ENCODE peak calls at places on chromosomes 11 and 22, in eight cellular contexts. One of them, this sample, is unnamed.
A peak's percentile ranks its signal among the peaks of the same experiment; 100 is the strongest.

GRCh38 chr22:48427731-48428211 is 1399.9 kb downstream of the BRD1 start:
- DNase-seq in HCT116: no peak
- DNase-seq in left ventricle myocardium inferior: no peak
- DNase-seq in cardiac muscle cell: no peak
- DNase-seq in uterus: no peak
- DNase-seq in neural progenitor cell: no peak
- DNase-seq in heart right ventricle: no peak
- DNase-seq in K562: no peak
- DNase-seq in this sample: no peak

GRCh38 chr11:61106296-61106695 is 4.0 kb downstream of the CD5 start:
- DNase-seq in HCT116: no peak
- DNase-seq in left ventricle myocardium inferior: no peak
- DNase-seq in cardiac muscle cell: no peak
- DNase-seq in uterus: no peak
- DNase-seq in neural progenitor cell: no peak
- DNase-seq in heart right ventricle: no peak
- DNase-seq in K562: no peak
- DNase-seq in this sample: no peak

GRCh38 chr11:2581151-2581930 is 118.5 kb downstream of the KCNQ1OT1 start:
- DNase-seq in HCT116: no peak
- DNase-seq in left ventricle myocardium inferior: peak; percentile 10
- DNase-seq in cardiac muscle cell: no peak
- DNase-seq in uterus: no peak
- DNase-seq in neural progenitor cell: no peak
- DNase-seq in heart right ventricle: peak; percentile 7
- DNase-seq in K562: no peak
- DNase-seq in this sample: no peak

GRCh38 chr11:12694182-12694531 is 19.9 kb downstream of the TEAD1 start:
- DNase-seq in HCT116: no peak
- DNase-seq in left ventricle myocardium inferior: no peak
- DNase-seq in cardiac muscle cell: no peak
- DNase-seq in uterus: no peak
- DNase-seq in neural progenitor cell: no peak
- DNase-seq in heart right ventricle: no peak
- DNase-seq in K562: no peak
- DNase-seq in this sample: no peak

GRCh38 chr22:30485362-30485988 is 13.7 kb upstream of the SEC14L3 start:
- DNase-seq in HCT116: peak; percentile 28
- DNase-seq in left ventricle myocardium inferior: peak; percentile 56
- DNase-seq in cardiac muscle cell: peak; percentile 64
- DNase-seq in uterus: peak; percentile 32
- DNase-seq in neural progenitor cell: peak; percentile 76
- DNase-seq in heart right ventricle: peak; percentile 53
- DNase-seq in K562: peak; percentile 90
- DNase-seq in this sample: peak; percentile 3

GRCh38 chr11:112174789-112175595 is at the start of gene BCO2:
- DNase-seq in HCT116: peak; percentile 52
- DNase-seq in left ventricle myocardium inferior: peak; percentile 84
- DNase-seq in cardiac muscle cell: peak; percentile 89
- DNase-seq in uterus: peak; percentile 86
- DNase-seq in neural progenitor cell: peak; percentile 87
- DNase-seq in heart right ventricle: peak; percentile 74
- DNase-seq in K562: peak; percentile 75
- DNase-seq in this sample: peak; percentile 42

GRCh38 chr11:118002010-118002540 is 15.9 kb downstream of the IL10RA start:
- DNase-seq in HCT116: no peak
- DNase-seq in left ventricle myocardium inferior: no peak
- DNase-seq in cardiac muscle cell: no peak
- DNase-seq in uterus: no peak
- DNase-seq in neural progenitor cell: no peak
- DNase-seq in heart right ventricle: no peak
- DNase-seq in K562: peak; percentile 84
- DNase-seq in this sample: no peak

GRCh38 chr11:11413776-11414175 is 60.7 kb upstream of the CSNK2A3 start:
- DNase-seq in HCT116: no peak
- DNase-seq in left ventricle myocardium inferior: no peak
- DNase-seq in cardiac muscle cell: no peak
- DNase-seq in uterus: no peak
- DNase-seq in neural progenitor cell: no peak
- DNase-seq in heart right ventricle: no peak
- DNase-seq in K562: no peak
- DNase-seq in this sample: no peak

GRCh38 chr11:10594407-10594806 is 25.9 kb upstream of the LYVE1 start:
- DNase-seq in HCT116: no peak
- DNase-seq in left ventricle myocardium inferior: no peak
- DNase-seq in cardiac muscle cell: no peak
- DNase-seq in uterus: no peak
- DNase-seq in neural progenitor cell: no peak
- DNase-seq in heart right ventricle: no peak
- DNase-seq in K562: no peak
- DNase-seq in this sample: no peak

GRCh38 chr22:33883961-33884808 is 36.1 kb downstream of the LARGE1 start:
- DNase-seq in HCT116: no peak
- DNase-seq in left ventricle myocardium inferior: peak; percentile 25
- DNase-seq in cardiac muscle cell: no peak
- DNase-seq in uterus: no peak
- DNase-seq in neural progenitor cell: peak; percentile 24
- DNase-seq in heart right ventricle: no peak
- DNase-seq in K562: no peak
- DNase-seq in this sample: no peak

GRCh38 chr22:32823024-32823730 is 21.7 kb downstream of the TIMP3 start:
- DNase-seq in HCT116: peak; percentile 43
- DNase-seq in left ventricle myocardium inferior: no peak
- DNase-seq in cardiac muscle cell: peak; percentile 68
- DNase-seq in uterus: peak; percentile 43
- DNase-seq in neural progenitor cell: peak; percentile 85
- DNase-seq in heart right ventricle: no peak
- DNase-seq in K562: peak; percentile 43
- DNase-seq in this sample: peak; percentile 19

GRCh38 chr11:34302046-34302921 is 55.5 kb downstream of the ABTB2 start:
- DNase-seq in HCT116: peak; percentile 57
- DNase-seq in left ventricle myocardium inferior: no peak
- DNase-seq in cardiac muscle cell: peak; percentile 89
- DNase-seq in uterus: no peak
- DNase-seq in neural progenitor cell: no peak
- DNase-seq in heart right ventricle: no peak
- DNase-seq in K562: no peak
- DNase-seq in this sample: peak; percentile 98

GRCh38 chr22:24400726-24401596 is 26.4 kb upstream of the ADORA2A start:
- DNase-seq in HCT116: no peak
- DNase-seq in left ventricle myocardium inferior: no peak
- DNase-seq in cardiac muscle cell: no peak
- DNase-seq in uterus: no peak
- DNase-seq in neural progenitor cell: no peak
- DNase-seq in heart right ventricle: no peak
- DNase-seq in K562: no peak
- DNase-seq in this sample: no peak

GRCh38 chr22:44816141-44816540 is 63.8 kb downstream of the ARHGAP8 start:
- DNase-seq in HCT116: no peak
- DNase-seq in left ventricle myocardium inferior: peak; percentile 3
- DNase-seq in cardiac muscle cell: no peak
- DNase-seq in uterus: no peak
- DNase-seq in neural progenitor cell: no peak
- DNase-seq in heart right ventricle: no peak
- DNase-seq in K562: no peak
- DNase-seq in this sample: no peak

GRCh38 chr11:85946221-85946620 is 91.0 kb downstream of the CCDC83 start:
- DNase-seq in HCT116: no peak
- DNase-seq in left ventricle myocardium inferior: no peak
- DNase-seq in cardiac muscle cell: peak; percentile 52
- DNase-seq in uterus: no peak
- DNase-seq in neural progenitor cell: no peak
- DNase-seq in heart right ventricle: no peak
- DNase-seq in K562: no peak
- DNase-seq in this sample: no peak

GRCh38 chr11:34151166-34151565 is 45.7 kb downstream of the NAT10 start:
- DNase-seq in HCT116: no peak
- DNase-seq in left ventricle myocardium inferior: no peak
- DNase-seq in cardiac muscle cell: no peak
- DNase-seq in uterus: no peak
- DNase-seq in neural progenitor cell: no peak
- DNase-seq in heart right ventricle: no peak
- DNase-seq in K562: no peak
- DNase-seq in this sample: no peak

GRCh38 chr11:30465192-30465591 is 121.0 kb downstream of the MPPED2 start:
- DNase-seq in HCT116: no peak
- DNase-seq in left ventricle myocardium inferior: no peak
- DNase-seq in cardiac muscle cell: no peak
- DNase-seq in uterus: no peak
- DNase-seq in neural progenitor cell: no peak
- DNase-seq in heart right ventricle: no peak
- DNase-seq in K562: no peak
- DNase-seq in this sample: no peak

DNA sequence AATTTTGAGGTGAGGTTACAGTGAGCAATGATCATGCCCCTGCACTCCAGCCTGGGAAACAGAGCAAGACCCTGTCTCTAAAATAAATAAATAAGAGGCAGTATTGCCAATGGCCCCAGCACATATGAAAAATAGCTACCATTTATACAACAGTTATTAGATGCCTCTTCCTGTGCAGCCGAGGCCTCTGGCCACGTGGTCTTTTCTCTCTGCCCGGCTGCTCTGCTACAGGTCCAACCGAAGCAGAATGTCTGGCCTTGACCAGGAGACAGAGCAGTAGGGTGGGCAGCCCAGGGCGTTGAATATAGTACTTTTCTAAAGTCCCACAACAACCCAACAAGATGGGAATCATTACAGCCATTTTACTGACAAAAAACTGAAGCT is 12.4 kb upstream of the OAF start:
- DNase-seq in HCT116: no peak
- DNase-seq in left ventricle myocardium inferior: no peak
- DNase-seq in cardiac muscle cell: no peak
- DNase-seq in uterus: no peak
- DNase-seq in neural progenitor cell: no peak
- DNase-seq in heart right ventricle: no peak
- DNase-seq in K562: no peak
- DNase-seq in this sample: no peak
- H3K4me3 ChIP-seq in HCT116: no peak overlapping the region
- H3K4me3 ChIP-seq in left ventricle myocardium inferior: no peak overlapping the region
- H3K4me3 ChIP-seq in cardiac muscle cell: no peak overlapping the region
- H3K4me3 ChIP-seq in uterus: no peak overlapping the region
- H3K4me3 ChIP-seq in neural progenitor cell: no peak overlapping the region
- H3K4me3 ChIP-seq in heart right ventricle: no peak overlapping the region
- H3K4me3 ChIP-seq in K562: no peak overlapping the region
- H3K4me3 ChIP-seq in this sample: no peak overlapping the region

DNA sequence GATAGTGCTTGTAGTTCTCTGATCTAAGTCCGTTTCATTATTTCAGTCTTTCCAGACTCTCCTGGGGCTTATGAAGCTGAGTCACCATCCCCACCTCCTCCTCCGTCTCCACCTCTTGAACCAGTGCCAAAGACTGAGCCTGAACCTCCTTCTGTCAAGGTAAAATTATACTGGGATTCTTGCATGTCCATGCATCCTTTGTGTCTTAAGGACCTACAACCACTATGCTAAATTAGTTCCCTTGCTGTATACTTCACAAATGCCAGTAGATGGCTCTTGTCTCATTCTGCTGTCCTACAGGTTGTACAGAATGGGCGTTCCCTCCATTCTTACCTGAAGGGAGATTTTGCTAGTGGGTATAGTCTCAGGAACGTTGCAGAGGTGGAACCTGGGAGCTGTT is 42.2 kb downstream of the POLD3 start:
- DNase-seq in HCT116: peak; percentile 71
- DNase-seq in left ventricle myocardium inferior: no peak
- DNase-seq in cardiac muscle cell: peak; percentile 52
- DNase-seq in uterus: peak; percentile 69
- DNase-seq in neural progenitor cell: no peak
- DNase-seq in heart right ventricle: no peak
- DNase-seq in K562: peak; percentile 63
- DNase-seq in this sample: peak; percentile 37
- TF ChIP-seq CTCF in HCT116: peak; percentile 37
- TF ChIP-seq CTCF in left ventricle myocardium inferior: peak; percentile 57
- TF ChIP-seq CTCF in cardiac muscle cell: peak; percentile 50
- TF ChIP-seq CTCF in uterus: peak; percentile 33
- TF ChIP-seq CTCF in neural progenitor cell: peak; percentile 36
- TF ChIP-seq CTCF in heart right ventricle: peak; percentile 48
- TF ChIP-seq CTCF in K562: peak; percentile 53
- TF ChIP-seq CTCF in this sample: peak; percentile 59

GRCh38 chr11:18563090-18563730 is 25.3 kb downstream of the UEVLD start:
- DNase-seq in HCT116: no peak
- DNase-seq in left ventricle myocardium inferior: no peak
- DNase-seq in cardiac muscle cell: no peak
- DNase-seq in uterus: no peak
- DNase-seq in neural progenitor cell: no peak
- DNase-seq in heart right ventricle: no peak
- DNase-seq in K562: no peak
- DNase-seq in this sample: no peak
- H3K4me3 ChIP-seq in HCT116: no peak overlapping the region
- H3K4me3 ChIP-seq in left ventricle myocardium inferior: no peak overlapping the region
- H3K4me3 ChIP-seq in cardiac muscle cell: no peak overlapping the region
- H3K4me3 ChIP-seq in uterus: no peak overlapping the region
- H3K4me3 ChIP-seq in neural progenitor cell: no peak overlapping the region
- H3K4me3 ChIP-seq in heart right ventricle: no peak overlapping the region
- H3K4me3 ChIP-seq in K562: no peak overlapping the region
- H3K4me3 ChIP-seq in this sample: no peak overlapping the region

GRCh38 chr11:64100782-64101358 is 65.0 kb downstream of the MACROD1 start:
- DNase-seq in HCT116: no peak
- DNase-seq in left ventricle myocardium inferior: no peak
- DNase-seq in cardiac muscle cell: no peak
- DNase-seq in uterus: no peak
- DNase-seq in neural progenitor cell: no peak
- DNase-seq in heart right ventricle: no peak
- DNase-seq in K562: no peak
- DNase-seq in this sample: no peak

GRCh38 chr11:64099436-64099835 is 63.7 kb downstream of the FLRT1 start:
- DNase-seq in HCT116: no peak
- DNase-seq in left ventricle myocardium inferior: no peak
- DNase-seq in cardiac muscle cell: no peak
- DNase-seq in uterus: no peak
- DNase-seq in neural progenitor cell: no peak
- DNase-seq in heart right ventricle: no peak
- DNase-seq in K562: no peak
- DNase-seq in this sample: no peak

GRCh38 chr11:64101461-64101860 is 64.5 kb downstream of the MACROD1 start:
- DNase-seq in HCT116: no peak
- DNase-seq in left ventricle myocardium inferior: no peak
- DNase-seq in cardiac muscle cell: no peak
- DNase-seq in uterus: no peak
- DNase-seq in neural progenitor cell: no peak
- DNase-seq in heart right ventricle: no peak
- DNase-seq in K562: no peak
- DNase-seq in this sample: no peak

GRCh38 chr11:64102005-64102738 is 63.7 kb downstream of the MACROD1 start:
- DNase-seq in HCT116: no peak
- DNase-seq in left ventricle myocardium inferior: no peak
- DNase-seq in cardiac muscle cell: no peak
- DNase-seq in uterus: no peak
- DNase-seq in neural progenitor cell: no peak
- DNase-seq in heart right ventricle: no peak
- DNase-seq in K562: no peak
- DNase-seq in this sample: no peak

DNA sequence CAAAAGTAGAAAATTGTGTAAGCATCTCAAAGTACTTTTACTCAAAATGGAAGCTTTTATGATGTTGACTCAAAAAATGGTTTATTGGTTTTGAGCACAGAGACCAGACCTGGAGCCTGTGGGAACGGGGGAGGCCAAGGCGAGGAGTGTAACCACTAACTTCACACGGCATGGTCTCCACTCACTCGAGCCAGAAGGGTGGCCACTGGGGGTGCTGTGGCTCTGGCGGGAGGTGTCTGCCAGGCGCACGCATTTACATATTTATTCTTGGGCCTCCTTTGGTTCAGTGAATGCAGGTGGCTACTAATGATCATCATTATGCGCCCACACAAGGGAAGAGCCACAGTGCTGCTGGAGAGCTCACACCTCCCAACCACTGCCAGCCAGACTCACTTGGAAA is 64.6 kb downstream of the FLRT1 start:
- DNase-seq in HCT116: no peak
- DNase-seq in left ventricle myocardium inferior: no peak
- DNase-seq in cardiac muscle cell: no peak
- DNase-seq in uterus: no peak
- DNase-seq in neural progenitor cell: no peak
- DNase-seq in heart right ventricle: no peak
- DNase-seq in K562: peak; percentile 65
- DNase-seq in this sample: no peak
- TF ChIP-seq CTCF in HCT116: peak; percentile 52
- TF ChIP-seq CTCF in left ventricle myocardium inferior: no peak
- TF ChIP-seq CTCF in cardiac muscle cell: peak; percentile 17
- TF ChIP-seq CTCF in uterus: no peak
- TF ChIP-seq CTCF in neural progenitor cell: peak; percentile 52
- TF ChIP-seq CTCF in heart right ventricle: no peak
- TF ChIP-seq CTCF in K562: peak; percentile 67
- TF ChIP-seq CTCF in this sample: peak; percentile 33